ENCODE peak calls at places on chromosomes 16 and 17, in five cellular contexts. E, O, D, Q and C are unnamed samples.
A peak's percentile ranks its signal among the peaks of the same experiment; 100 is the strongest.

GRCh38 chr17:55198690-55199370 is 65.9 kb upstream of the HLF start:
- DNase-seq in E (no peak), O (no peak), D (no peak), Q (no peak), C (no peak)

GRCh38 chr17:73493212-73493814 is 150.9 kb downstream of the SDK2 start:
- DNase-seq in E (no peak), O (no peak), D (no peak), Q (no peak), C (peak; percentile 39)

GRCh38 chr17:7951143-7951792 is 19.3 kb downstream of the CNTROB start:
- DNase-seq in E (no peak), O (no peak), D (no peak), Q (no peak), C (no peak)

GRCh38 chr17:42653179-42654124 is 5.6 kb upstream of the TUBG2 start:
- DNase-seq in E (no peak), O (no peak), D (peak; percentile 76), Q (no peak), C (no peak)

GRCh38 chr17:72915631-72916081 is 176.8 kb downstream of the SLC39A11 start:
- DNase-seq in E (no peak), O (no peak), D (no peak), Q (no peak), C (no peak)

GRCh38 chr17:77492446-77493237 is 351.9 kb downstream of the SEC14L1 start:
- DNase-seq in E (no peak), O (no peak), D (peak; percentile 21), Q (no peak), C (peak; percentile 71)

GRCh38 chr17:41578971-41579370 is 7.1 kb upstream of the KRT9 start:
- DNase-seq in E (no peak), O (no peak), D (no peak), Q (no peak), C (no peak)

GRCh38 chr16:79599837-79600635 is 501 bp downstream of the MAF start:
- DNase-seq in E (peak; percentile 72), O (no peak), D (peak; percentile 81), Q (no peak), C (peak; percentile 91)

GRCh38 chr17:58019039-58019438 is 12.0 kb upstream of the SRSF1 start:
- DNase-seq in E (no peak), O (no peak), D (no peak), Q (no peak), C (no peak)

GRCh38 chr16:57725077-57725953 is 10.3 kb upstream of the KATNB1 start:
- DNase-seq in E (no peak), O (no peak), D (no peak), Q (no peak), C (peak; percentile 19)

GRCh38 chr16:68520649-68521086 is 18.4 kb upstream of the ZFP90 start:
- DNase-seq in E (peak; percentile 92), O (peak; percentile 81), D (peak; percentile 79), Q (peak; percentile 94), C (peak; percentile 95)

GRCh38 chr16:84562174-84562815 is 55.6 kb downstream of the COTL1 start:
- DNase-seq in E (no peak), O (no peak), D (no peak), Q (no peak), C (peak; percentile 82)

GRCh38 chr17:57674894-57675293 is 70.2 kb downstream of the CCDC182 start:
- DNase-seq in E (no peak), O (no peak), D (no peak), Q (no peak), C (peak; percentile 66)

DNA sequence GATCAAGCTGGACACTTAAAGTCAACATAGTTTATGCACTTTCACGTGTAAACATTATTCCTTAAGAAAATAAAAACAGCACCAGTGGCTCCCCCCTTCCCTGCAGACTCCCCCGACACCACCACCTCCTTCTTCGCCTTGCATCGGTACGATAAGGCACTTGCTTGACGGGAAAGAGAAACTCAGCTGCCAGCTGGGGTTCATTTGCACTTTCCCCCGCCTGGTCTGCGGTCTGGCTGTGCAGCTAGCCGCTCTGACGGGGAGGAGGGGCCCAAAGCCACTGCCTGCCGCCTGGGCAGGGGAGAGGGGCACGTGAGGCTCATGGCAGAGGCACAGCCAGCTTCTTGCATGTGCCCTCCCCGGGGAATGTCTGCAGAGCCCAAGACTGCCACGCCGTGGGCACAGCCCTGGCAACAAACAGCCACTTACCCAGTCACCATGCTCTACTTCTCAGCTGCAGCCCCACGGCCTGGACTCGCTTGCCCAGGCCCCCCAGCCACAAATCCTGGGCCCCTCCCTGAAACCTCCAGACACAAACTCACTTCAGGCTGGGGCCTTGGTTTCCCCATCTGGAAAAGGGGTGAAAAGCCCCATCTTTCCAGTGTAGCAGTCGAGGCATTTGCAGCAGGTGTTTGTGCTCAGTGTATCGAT is 16.5 kb upstream of the PRM1 start:
- DNase-seq in E (peak; percentile 91), O (no peak), D (peak; percentile 70), Q (no peak), C (peak; percentile 96)
- TF ChIP-seq POLR2A in E (no peak), O (no peak), D (no peak), Q (no peak), C (no peak)

GRCh38 chr16:88299751-88300462 is 82.9 kb upstream of the ZNF469 start:
- DNase-seq in E (no peak), O (no peak), D (no peak), Q (no peak), C (no peak)
- TF ChIP-seq POLR2A in E (no peak), O (no peak), D (no peak), Q (no peak), C (no peak)

GRCh38 chr16:841455-842060 is 41.0 kb upstream of the GNG13 start:
- DNase-seq in E (no peak), O (no peak), D (no peak), Q (no peak), C (no peak)

GRCh38 chr16:840561-841454 is 40.3 kb upstream of the GNG13 start:
- DNase-seq in E (no peak), O (no peak), D (no peak), Q (no peak), C (peak; percentile 61)

GRCh38 chr16:843771-844170 is 43.2 kb upstream of the GNG13 start:
- DNase-seq in E (no peak), O (no peak), D (no peak), Q (no peak), C (no peak)

GRCh38 chr16:842631-843560 is 42.4 kb upstream of the GNG13 start:
- DNase-seq in E (no peak), O (no peak), D (no peak), Q (no peak), C (no peak)

GRCh38 chr16:842061-842476 is 41.5 kb upstream of the GNG13 start:
- DNase-seq in E (no peak), O (no peak), D (no peak), Q (no peak), C (no peak)
- TF ChIP-seq POLR2A in E (no peak), O (no peak), D (no peak), Q (no peak), C (no peak)

GRCh38 chr17:35019386-35020179 is 39.3 kb downstream of the LIG3 start:
- DNase-seq in E (no peak), O (no peak), D (no peak), Q (no peak), C (no peak)

GRCh38 chr17:35021520-35022380 is 41.4 kb downstream of the LIG3 start:
- DNase-seq in E (no peak), O (no peak), D (no peak), Q (no peak), C (no peak)

GRCh38 chr17:35023538-35023937 is 40.0 kb downstream of the RFFL start:
- DNase-seq in E (no peak), O (no peak), D (no peak), Q (no peak), C (no peak)

GRCh38 chr17:35025541-35025940 is 38.0 kb downstream of the RFFL start:
- DNase-seq in E (no peak), O (no peak), D (no peak), Q (no peak), C (no peak)

DNA sequence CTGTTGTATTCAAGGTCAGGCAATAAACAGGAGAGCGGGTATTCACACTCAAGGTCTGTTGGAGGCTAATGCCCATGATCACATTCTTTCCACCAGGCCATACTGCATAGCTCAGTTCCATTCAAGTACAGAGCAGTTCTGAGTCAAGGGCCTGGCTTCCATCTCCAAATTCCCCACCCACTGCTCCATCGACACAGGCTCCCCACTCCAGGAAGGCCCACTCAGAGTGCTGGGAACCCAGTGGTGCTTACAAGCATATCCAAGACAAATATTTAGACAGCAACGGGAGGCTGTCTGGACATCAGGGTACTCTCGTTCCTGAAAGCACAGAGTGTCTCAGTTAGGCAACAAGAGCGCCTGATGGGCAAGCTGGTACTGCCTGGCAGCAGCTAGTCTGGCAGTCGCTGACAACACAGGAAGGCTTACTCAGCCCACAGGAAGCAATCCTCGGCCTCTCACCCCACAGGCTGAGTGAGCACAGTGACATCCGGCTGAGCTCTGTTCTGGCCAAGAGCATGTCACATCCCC is 40.9 kb downstream of the RFFL start:
- DNase-seq in E (peak; percentile 60), O (no peak), D (no peak), Q (peak; percentile 93), C (peak; percentile 94)
- TF ChIP-seq POLR2A in E (no peak), O (no peak), D (no peak), Q (no peak), C (no peak)